ENCODE peak calls at places on chromosomes 16 and 17, in five cellular contexts. One of them, this sample, is unnamed.

GRCh38 chr17:29533976-29534375 is 32.9 kb downstream of the ABHD15 start:
- DNase-seq in lung: no peak
- DNase-seq in cardiac muscle cell: no peak
- DNase-seq in colonic mucosa: no peak
- DNase-seq in gastrocnemius medialis: no peak
- DNase-seq in this sample: no peak

GRCh38 chr16:85927938-85928337 is 29.0 kb downstream of the IRF8 start:
- DNase-seq in lung: no peak
- DNase-seq in colonic mucosa: no peak
- DNase-seq in gastrocnemius medialis: no peak
- DNase-seq in cardiac muscle cell: no peak
- DNase-seq in this sample: no peak

GRCh38 chr17:784143-784542 is 2.0 kb downstream of the MRM3 start:
- DNase-seq in lung: no peak
- DNase-seq in cardiac muscle cell: no peak
- DNase-seq in colonic mucosa: no peak
- DNase-seq in gastrocnemius medialis: no peak
- DNase-seq in this sample: no peak

GRCh38 chr16:62036101-62036806 is at the start of gene CDH8:
- DNase-seq in gastrocnemius medialis: no peak
- DNase-seq in colonic mucosa: no peak
- DNase-seq in cardiac muscle cell: no peak
- DNase-seq in lung: no peak
- DNase-seq in this sample: no peak

GRCh38 chr16:80622007-80622406 is 81.2 kb downstream of the DYNLRB2 start:
- DNase-seq in cardiac muscle cell: no peak
- DNase-seq in colonic mucosa: no peak
- DNase-seq in lung: no peak
- DNase-seq in gastrocnemius medialis: no peak
- DNase-seq in this sample: no peak

GRCh38 chr17:38584350-38584925 is 21.3 kb downstream of the SRCIN1 start:
- DNase-seq in cardiac muscle cell: peak
- DNase-seq in lung: peak
- DNase-seq in colonic mucosa: peak
- DNase-seq in gastrocnemius medialis: peak
- DNase-seq in this sample: peak

GRCh38 chr17:46940692-46941404 is 17.9 kb downstream of the GOSR2 start:
- DNase-seq in gastrocnemius medialis: peak
- DNase-seq in lung: peak
- DNase-seq in cardiac muscle cell: peak
- DNase-seq in colonic mucosa: peak
- DNase-seq in this sample: peak

GRCh38 chr16:3907586-3907985 is 27.1 kb upstream of the CREBBP start:
- DNase-seq in cardiac muscle cell: no peak
- DNase-seq in gastrocnemius medialis: no peak
- DNase-seq in colonic mucosa: no peak
- DNase-seq in lung: no peak
- DNase-seq in this sample: no peak

GRCh38 chr17:1787301-1787902 is 25.5 kb downstream of the SERPINF1 start:
- DNase-seq in cardiac muscle cell: peak
- DNase-seq in lung: no peak
- DNase-seq in colonic mucosa: peak
- DNase-seq in gastrocnemius medialis: peak
- DNase-seq in this sample: peak

GRCh38 chr16:2846511-2847310 is 11.3 kb downstream of the PRSS22 start:
- DNase-seq in colonic mucosa: no peak
- DNase-seq in lung: no peak
- DNase-seq in cardiac muscle cell: peak
- DNase-seq in gastrocnemius medialis: no peak
- DNase-seq in this sample: peak

GRCh38 chr16:3021449-3022207 is 1.5 kb downstream of the TNFRSF12A start:
- DNase-seq in colonic mucosa: peak
- DNase-seq in lung: peak
- DNase-seq in cardiac muscle cell: peak
- DNase-seq in gastrocnemius medialis: peak
- DNase-seq in this sample: peak

GRCh38 chr16:65619606-65620005 is 497.7 kb upstream of the CDH11 start:
- DNase-seq in lung: no peak
- DNase-seq in gastrocnemius medialis: no peak
- DNase-seq in cardiac muscle cell: no peak
- DNase-seq in colonic mucosa: no peak
- DNase-seq in this sample: no peak

GRCh38 chr17:30571921-30572320 is 94.7 kb downstream of the GOSR1 start:
- DNase-seq in cardiac muscle cell: no peak
- DNase-seq in gastrocnemius medialis: no peak
- DNase-seq in colonic mucosa: no peak
- DNase-seq in lung: no peak
- DNase-seq in this sample: no peak

GRCh38 chr16:85362443-85362842 is 250.2 kb upstream of the CIBAR2 start:
- DNase-seq in gastrocnemius medialis: no peak
- DNase-seq in cardiac muscle cell: no peak
- DNase-seq in lung: no peak
- DNase-seq in colonic mucosa: no peak
- DNase-seq in this sample: no peak

GRCh38 chr16:6297666-6298435 is 1034.8 kb upstream of the RBFOX1 start:
- DNase-seq in gastrocnemius medialis: no peak
- DNase-seq in lung: no peak
- DNase-seq in colonic mucosa: no peak
- DNase-seq in cardiac muscle cell: no peak
- DNase-seq in this sample: no peak

GRCh38 chr17:40072481-40073346 is 9.9 kb downstream of the THRA start:
- DNase-seq in colonic mucosa: peak
- DNase-seq in lung: no peak
- DNase-seq in cardiac muscle cell: no peak
- DNase-seq in gastrocnemius medialis: no peak
- DNase-seq in this sample: no peak

GRCh38 chr16:82340531-82340930 is 170.5 kb upstream of the MPHOSPH6 start:
- DNase-seq in colonic mucosa: no peak
- DNase-seq in gastrocnemius medialis: no peak
- DNase-seq in lung: no peak
- DNase-seq in cardiac muscle cell: no peak
- DNase-seq in this sample: no peak

GRCh38 chr17:78041401-78042179 is 83.1 kb downstream of the TNRC6C start:
- DNase-seq in colonic mucosa: no peak
- DNase-seq in cardiac muscle cell: peak
- DNase-seq in lung: no peak
- DNase-seq in gastrocnemius medialis: no peak
- DNase-seq in this sample: no peak

GRCh38 chr16:86585821-86586611 is 7.7 kb downstream of the FOXL1 start:
- DNase-seq in lung: no peak
- DNase-seq in colonic mucosa: no peak
- DNase-seq in gastrocnemius medialis: no peak
- DNase-seq in cardiac muscle cell: no peak
- DNase-seq in this sample: no peak

GRCh38 chr17:72840019-72840418 is 252.5 kb downstream of the SLC39A11 start:
- DNase-seq in cardiac muscle cell: peak
- DNase-seq in colonic mucosa: no peak
- DNase-seq in gastrocnemius medialis: no peak
- DNase-seq in lung: no peak
- DNase-seq in this sample: no peak

DNA sequence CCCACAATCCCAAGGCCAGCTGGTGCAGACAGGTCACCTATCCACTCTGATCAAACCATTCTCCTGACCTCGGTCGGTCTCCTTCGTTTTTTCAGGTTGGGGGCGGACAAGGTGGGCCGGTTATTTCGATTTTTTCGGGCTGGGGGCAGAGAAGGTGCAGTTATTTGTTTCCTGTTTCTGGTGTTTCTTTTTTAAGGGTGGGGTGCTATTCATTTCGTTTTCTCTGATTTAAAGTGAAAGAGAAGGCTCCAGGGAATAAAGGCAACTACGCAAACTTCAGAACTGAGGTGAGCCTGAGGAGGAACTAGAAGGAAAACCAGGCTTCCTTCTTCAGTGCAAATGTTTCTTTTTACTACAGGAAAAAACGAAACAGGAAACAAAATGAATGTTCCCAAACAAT is 64.8 kb downstream of the ANKRD11 start:
- DNase-seq in lung: no peak
- DNase-seq in gastrocnemius medialis: no peak
- DNase-seq in colonic mucosa: no peak
- DNase-seq in cardiac muscle cell: no peak
- DNase-seq in this sample: no peak
- H3K4me3 ChIP-seq in lung: no peak
- H3K4me3 ChIP-seq in gastrocnemius medialis: no peak
- H3K4me3 ChIP-seq in colonic mucosa: no peak
- H3K4me3 ChIP-seq in cardiac muscle cell: no peak
- H3K4me3 ChIP-seq in this sample: no peak

GRCh38 chr17:57873261-57874057 is 23.6 kb upstream of the MRPS23 start:
- DNase-seq in lung: no peak
- DNase-seq in gastrocnemius medialis: no peak
- DNase-seq in colonic mucosa: no peak
- DNase-seq in cardiac muscle cell: no peak
- DNase-seq in this sample: no peak

GRCh38 chr17:57874058-57874419 is 24.2 kb upstream of the MRPS23 start:
- DNase-seq in colonic mucosa: no peak
- DNase-seq in lung: no peak
- DNase-seq in cardiac muscle cell: no peak
- DNase-seq in gastrocnemius medialis: no peak
- DNase-seq in this sample: no peak

GRCh38 chr17:57876023-57876865 is 26.4 kb upstream of the MRPS23 start:
- DNase-seq in cardiac muscle cell: no peak
- DNase-seq in gastrocnemius medialis: no peak
- DNase-seq in colonic mucosa: no peak
- DNase-seq in lung: no peak
- DNase-seq in this sample: no peak

GRCh38 chr17:57875109-57876022 is 25.5 kb upstream of the MRPS23 start:
- DNase-seq in gastrocnemius medialis: peak
- DNase-seq in cardiac muscle cell: peak
- DNase-seq in colonic mucosa: no peak
- DNase-seq in lung: peak
- DNase-seq in this sample: peak

GRCh38 chr17:57874434-57875108 is 24.7 kb upstream of the MRPS23 start:
- DNase-seq in colonic mucosa: peak
- DNase-seq in gastrocnemius medialis: peak
- DNase-seq in lung: peak
- DNase-seq in cardiac muscle cell: peak
- DNase-seq in this sample: no peak
- H3K4me3 ChIP-seq in colonic mucosa: no peak
- H3K4me3 ChIP-seq in gastrocnemius medialis: peak
- H3K4me3 ChIP-seq in lung: no peak
- H3K4me3 ChIP-seq in cardiac muscle cell: peak
- H3K4me3 ChIP-seq in this sample: no peak

DNA sequence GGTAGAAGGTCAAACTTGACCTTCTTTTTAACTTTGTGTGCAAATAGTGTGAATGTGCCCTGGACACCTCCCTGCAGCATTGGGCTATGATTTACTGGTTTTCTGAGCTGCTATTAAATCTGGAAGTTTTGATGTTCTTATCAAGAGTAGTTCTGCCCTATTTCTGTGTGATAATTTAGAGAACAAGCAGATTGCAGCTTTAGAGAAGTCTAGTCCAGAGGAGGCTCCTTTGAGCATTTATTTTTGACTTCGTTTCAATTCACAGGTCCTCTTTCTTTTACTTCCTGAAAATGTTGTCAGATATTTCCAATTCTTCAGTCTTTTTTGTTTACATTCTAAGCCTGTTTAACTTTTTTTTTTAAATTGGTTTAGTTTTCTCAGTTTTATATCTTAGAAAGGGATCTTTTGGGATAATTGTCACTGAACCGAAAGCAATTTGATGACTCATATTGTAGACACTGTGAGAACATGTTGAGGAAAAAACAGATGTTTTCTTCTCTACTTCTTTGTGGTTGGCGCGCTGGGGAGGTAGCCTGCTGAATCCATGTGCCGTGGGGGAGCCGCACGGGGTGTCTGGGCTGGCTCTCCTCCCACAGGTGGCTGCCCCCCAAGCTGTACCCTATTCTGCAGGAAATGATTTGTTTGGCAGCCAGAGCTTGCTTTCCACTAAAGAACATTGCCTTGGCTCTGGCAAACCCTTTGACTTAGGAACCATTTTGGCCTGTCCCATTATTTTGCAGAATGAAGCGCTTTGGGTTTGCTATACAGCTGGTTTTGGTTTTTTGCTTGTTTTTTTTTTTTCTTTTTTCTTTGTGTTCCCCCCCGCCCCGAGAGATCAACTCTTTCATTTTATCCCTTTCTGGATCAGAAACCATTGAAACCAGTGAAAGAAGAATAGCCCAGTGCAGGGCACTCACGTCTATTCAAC is 53.4 kb downstream of the MFSD11 start:
- DNase-seq in lung: no peak
- DNase-seq in cardiac muscle cell: peak
- DNase-seq in gastrocnemius medialis: no peak
- DNase-seq in colonic mucosa: no peak
- DNase-seq in this sample: peak
- H3K4me3 ChIP-seq in lung: no peak
- H3K4me3 ChIP-seq in cardiac muscle cell: no peak
- H3K4me3 ChIP-seq in gastrocnemius medialis: no peak
- H3K4me3 ChIP-seq in colonic mucosa: no peak
- H3K4me3 ChIP-seq in this sample: no peak

DNA sequence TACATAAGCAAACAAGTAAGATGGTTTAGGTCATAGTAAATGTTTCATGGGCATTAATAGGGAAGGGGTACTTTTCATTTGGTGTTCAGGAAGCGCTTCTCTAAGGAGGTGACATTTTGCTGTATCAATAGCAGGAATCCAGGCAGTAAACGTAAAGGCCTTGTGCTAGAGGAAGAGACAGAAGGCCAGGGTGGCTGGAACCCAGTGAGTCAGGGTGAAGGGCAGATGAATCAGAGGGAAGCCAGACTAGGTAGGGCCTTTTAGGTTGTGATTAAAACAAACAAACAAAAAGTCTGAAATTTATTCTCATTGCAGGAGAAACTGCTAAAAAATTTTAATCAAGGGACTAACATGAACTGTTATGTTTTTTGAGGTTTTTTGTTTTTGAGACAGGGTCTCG is 6.5 kb downstream of the BMERB1 start:
- DNase-seq in gastrocnemius medialis: no peak
- DNase-seq in cardiac muscle cell: peak
- DNase-seq in lung: no peak
- DNase-seq in colonic mucosa: no peak
- DNase-seq in this sample: peak
- H3K4me3 ChIP-seq in gastrocnemius medialis: no peak
- H3K4me3 ChIP-seq in cardiac muscle cell: no peak
- H3K4me3 ChIP-seq in lung: no peak
- H3K4me3 ChIP-seq in colonic mucosa: no peak
- H3K4me3 ChIP-seq in this sample: peak

DNA sequence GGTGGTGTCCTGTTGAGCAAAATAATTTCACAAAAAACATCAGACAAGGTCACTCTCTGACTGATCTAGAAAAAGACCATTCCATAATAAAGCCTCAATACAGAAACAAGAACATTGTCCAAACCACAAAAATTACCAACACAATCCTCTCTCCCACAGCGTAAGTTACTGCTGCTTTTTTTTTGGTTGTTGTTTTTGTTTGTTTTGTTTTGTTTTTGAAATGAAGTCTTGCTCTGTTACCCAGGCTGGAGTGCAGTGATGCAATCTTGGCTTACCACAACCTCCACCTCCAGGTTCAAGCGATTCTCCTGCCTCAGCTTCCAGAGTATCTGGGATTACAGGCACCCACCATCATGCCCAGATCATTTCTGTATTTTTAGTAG is 1.5 kb upstream of the KCTD13 start:
- DNase-seq in gastrocnemius medialis: no peak
- DNase-seq in lung: no peak
- DNase-seq in colonic mucosa: no peak
- DNase-seq in cardiac muscle cell: no peak
- DNase-seq in this sample: no peak
- H3K4me3 ChIP-seq in gastrocnemius medialis: peak
- H3K4me3 ChIP-seq in lung: no peak
- H3K4me3 ChIP-seq in colonic mucosa: no peak
- H3K4me3 ChIP-seq in cardiac muscle cell: no peak
- H3K4me3 ChIP-seq in this sample: no peak

GRCh38 chr17:43024407-43025289 is at the start of gene RND2:
- DNase-seq in lung: peak
- DNase-seq in colonic mucosa: peak
- DNase-seq in cardiac muscle cell: peak
- DNase-seq in gastrocnemius medialis: peak
- DNase-seq in this sample: peak
- H3K4me3 ChIP-seq in lung: peak
- H3K4me3 ChIP-seq in colonic mucosa: peak
- H3K4me3 ChIP-seq in cardiac muscle cell: peak
- H3K4me3 ChIP-seq in gastrocnemius medialis: peak
- H3K4me3 ChIP-seq in this sample: peak

This sample was measured in A549.